ENCODE peak calls at places on chromosomes 5 and 9, in six cellular contexts. F, H, Z, D, S and R are unnamed samples.

GRCh38 chr5:119300311-119300670 is 55.5 kb upstream of the TNFAIP8 start:
- DNase-seq in H (no peak), F (no peak), D (no peak), S (no peak), Z (no peak), R (no peak)

GRCh38 chr9:76323481-76323880 is 70.7 kb downstream of the RFK start:
- DNase-seq in F (no peak), Z (no peak), S (no peak), D (no peak), H (no peak), R (no peak)

GRCh38 chr5:91528831-91529230 is 145.7 kb upstream of the ARRDC3 start:
- DNase-seq in D (no peak), F (no peak), S (no peak), H (no peak), Z (no peak), R (no peak)

GRCh38 chr5:116573617-116574431 is 799 bp downstream of the SEMA6A start:
- DNase-seq in D (no peak), S (peak), F (no peak), Z (peak), H (no peak), R (peak)

GRCh38 chr9:68861436-68861835 is 152.5 kb downstream of the PRKACG start:
- DNase-seq in D (no peak), F (no peak), S (no peak), H (no peak), Z (no peak), R (no peak)

GRCh38 chr5:125370486-125370885 is 624.0 kb upstream of the ZNF608 start:
- DNase-seq in H (no peak), D (no peak), S (no peak), Z (no peak), F (no peak), R (no peak)

GRCh38 chr9:108953983-108954574 is 19.9 kb downstream of the ABITRAM start:
- DNase-seq in H (no peak), F (no peak), D (no peak), S (no peak), Z (peak), R (no peak)

GRCh38 chr5:66436721-66437120 is 159.5 kb upstream of the MAST4 start:
- DNase-seq in H (no peak), S (no peak), D (no peak), Z (no peak), F (no peak), R (no peak)

GRCh38 chr5:151213803-151214613 is 9.9 kb downstream of the CCDC69 start:
- DNase-seq in H (peak), S (no peak), D (peak), F (peak), Z (peak), R (peak)

GRCh38 chr5:157384971-157385709 is 74.9 kb upstream of the NIPAL4 start:
- DNase-seq in S (no peak), Z (peak), F (peak), D (peak), H (peak), R (no peak)

GRCh38 chr5:72156921-72157320 is 49.6 kb downstream of the MAP1B start:
- DNase-seq in H (peak), D (peak), Z (peak), F (peak), S (no peak), R (no peak)

GRCh38 chr5:141654298-141654697 is 3.1 kb upstream of the FCHSD1 start:
- DNase-seq in D (no peak), H (peak), S (no peak), F (no peak), Z (no peak), R (no peak)

GRCh38 chr9:130912932-130913598 is 16.5 kb upstream of the QRFP start:
- DNase-seq in D (no peak), Z (peak), S (no peak), H (peak), F (no peak), R (no peak)

GRCh38 chr9:109779711-109780452 is at the start of gene PALM2AKAP2:
- DNase-seq in F (no peak), H (peak), D (peak), Z (no peak), S (peak), R (peak)

GRCh38 chr9:121860744-121861143 is 209.3 kb downstream of the DAB2IP start:
- DNase-seq in F (no peak), D (peak), S (no peak), H (peak), Z (peak), R (no peak)

GRCh38 chr5:1316941-1317340 is 22.1 kb upstream of the TERT start:
- DNase-seq in D (no peak), S (peak), F (no peak), Z (no peak), H (no peak), R (no peak)

GRCh38 chr5:150034677-150035076 is 34.1 kb downstream of the HMGXB3 start:
- DNase-seq in D (no peak), H (no peak), Z (no peak), F (no peak), S (no peak), R (no peak)

GRCh38 chr5:147904110-147904509 is 2.2 kb downstream of the C5orf46 start:
- DNase-seq in Z (no peak), H (no peak), S (no peak), D (no peak), F (no peak), R (no peak)

GRCh38 chr5:98899456-98899855 is 29.4 kb downstream of the CHD1 start:
- DNase-seq in Z (no peak), D (no peak), F (no peak), S (no peak), H (no peak), R (no peak)

GRCh38 chr5:98905857-98906688 is 22.7 kb downstream of the CHD1 start:
- DNase-seq in Z (peak), H (no peak), S (no peak), F (no peak), D (no peak), R (no peak)

GRCh38 chr5:98898743-98899142 is 30.1 kb downstream of the CHD1 start:
- DNase-seq in F (no peak), D (no peak), S (no peak), H (no peak), Z (no peak), R (no peak)

GRCh38 chr5:98904786-98905185 is 24.0 kb downstream of the CHD1 start:
- DNase-seq in Z (peak), H (no peak), D (no peak), F (no peak), S (no peak), R (no peak)

DNA sequence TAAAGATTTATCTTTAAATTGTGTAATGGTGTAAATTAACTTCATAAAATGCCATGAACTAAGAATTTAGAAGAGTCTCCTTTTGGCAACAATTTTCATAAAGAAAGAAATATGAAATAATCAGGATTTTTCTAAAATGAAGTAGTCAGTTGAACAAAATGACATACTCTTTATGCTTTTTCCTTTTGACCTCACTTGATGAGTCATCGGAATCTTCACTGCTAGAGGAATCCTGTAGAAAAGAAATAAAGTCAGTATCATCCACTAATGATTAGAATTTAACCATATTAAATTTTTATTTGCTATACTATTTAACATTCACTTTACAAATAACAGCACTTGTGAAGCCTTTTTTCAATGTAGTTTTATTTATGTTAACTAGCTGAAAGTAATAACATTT is 26.1 kb downstream of the CHD1 start:
- DNase-seq in F (no peak), H (no peak), D (no peak), Z (no peak), S (no peak), R (no peak)
- TF ChIP-seq POLR2A in F (no peak), H (no peak), D (no peak), Z (no peak), S (no peak), R (no peak)

GRCh38 chr9:72305102-72305546 is 59.9 kb downstream of the ZFAND5 start:
- DNase-seq in S (peak), Z (peak), H (peak), D (peak), F (peak), R (no peak)
- TF ChIP-seq POLR2A in S (peak), Z (peak), H (peak), D (peak), F (no peak), R (peak)

DNA sequence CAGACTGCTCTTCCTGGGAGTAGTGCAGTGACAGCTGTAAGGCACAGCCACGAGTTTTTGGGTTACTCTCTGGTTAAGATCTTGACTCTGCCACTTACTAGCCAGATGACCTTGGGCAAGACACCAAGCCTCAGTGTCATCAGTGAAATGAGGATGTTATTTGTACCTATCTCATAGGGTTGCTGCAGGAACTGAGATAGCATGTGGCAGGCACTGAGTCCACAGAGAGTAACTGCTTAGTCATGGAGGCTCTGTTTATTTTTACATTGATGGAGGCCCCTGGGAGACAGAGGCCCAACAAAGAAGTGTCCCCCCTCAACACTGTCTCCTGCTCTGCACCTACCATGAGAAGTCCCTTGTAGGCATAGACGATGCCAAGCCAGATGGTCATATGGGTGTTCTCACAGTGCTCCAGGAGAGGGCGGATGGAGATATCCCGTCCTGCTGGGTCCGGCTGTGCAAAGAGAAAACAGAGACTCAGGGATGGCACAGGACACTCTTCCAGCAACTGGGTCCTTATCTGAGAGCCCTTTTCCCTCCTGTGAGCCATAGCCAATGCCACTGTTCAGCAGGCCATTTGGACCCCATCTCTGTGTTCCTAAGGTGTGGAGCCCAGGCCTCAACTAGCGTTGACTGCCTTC is 55.4 kb upstream of the TBC1D2 start:
- DNase-seq in S (peak), D (no peak), H (no peak), Z (no peak), F (no peak), R (no peak)
- TF ChIP-seq POLR2A in S (no peak), D (no peak), H (no peak), Z (no peak), F (no peak), R (no peak)

DNA sequence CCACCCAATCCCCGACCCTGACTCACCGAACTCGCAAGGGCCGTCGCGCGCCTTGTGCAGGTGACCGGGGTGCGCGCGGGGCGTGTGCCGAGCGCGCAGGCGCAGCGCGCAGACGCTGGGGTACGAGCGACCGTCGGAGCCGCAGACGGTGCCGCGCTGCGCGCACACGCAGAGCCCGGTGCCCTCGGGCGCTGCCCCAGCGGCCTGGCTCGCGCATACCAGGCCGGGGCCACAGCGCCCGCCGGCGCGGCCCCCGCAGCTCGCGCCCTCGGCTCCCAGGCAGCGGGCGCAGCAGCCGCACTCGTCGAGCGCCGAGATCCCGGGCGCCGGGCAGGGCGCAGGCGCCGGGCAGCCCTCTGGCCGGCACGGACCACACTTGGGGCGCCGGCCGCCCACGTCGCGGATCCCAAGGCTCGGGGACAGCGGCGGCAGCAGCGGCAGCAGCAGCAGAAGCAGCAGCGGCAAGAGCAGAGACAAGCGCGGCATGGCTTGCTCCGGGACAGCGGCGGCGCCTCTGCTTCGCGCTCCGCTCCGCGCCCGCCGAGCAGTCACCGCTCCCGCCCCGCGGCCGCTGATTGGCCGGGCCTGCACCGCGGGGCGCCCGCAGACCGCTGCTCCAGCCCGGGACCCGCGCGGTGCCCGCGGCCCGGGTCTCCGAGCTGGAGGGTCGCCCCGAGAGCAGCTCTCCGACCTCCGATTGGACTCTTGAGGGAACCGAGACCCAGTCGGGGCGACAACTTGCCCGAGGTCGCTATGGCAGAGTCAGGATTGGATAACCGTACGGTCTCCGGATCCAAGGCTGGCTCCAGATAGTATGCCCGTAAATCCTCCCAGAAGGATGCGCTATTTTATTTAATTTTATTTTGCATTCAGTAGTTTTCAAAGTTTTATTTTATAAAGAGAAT is at the start of gene IGFBPL1:
- DNase-seq in F (no peak), D (no peak), S (peak), Z (peak), H (no peak), R (no peak)
- TF ChIP-seq POLR2A in F (no peak), D (no peak), S (no peak), Z (no peak), H (no peak), R (no peak)